ENCODE peak calls at places on chromosomes 16 and 17, in ten cellular contexts. M is A549; X is OCI-LY7; T is cardiac muscle cell; C is gastrocnemius medialis; I is HCT116; Q is CD8-positive, alpha-beta memory T cell; R is Karpas-422; P is mucosa of descending colon; W is transverse colon. E is an unnamed sample.

GRCh38 chr16:84058211-84058610 is 15.6 kb upstream of the SLC38A8 start:
- DNase-seq in W (no peak), I (no peak), M (no peak), Q (peak; percentile 33), R (no peak), T (no peak), C (no peak), P (no peak), X (no peak), E (no peak)

GRCh38 chr16:55443434-55443833 is 35.6 kb upstream of the MMP2 start:
- DNase-seq in R (no peak), P (no peak), T (no peak), I (no peak), X (no peak), M (no peak), Q (no peak), C (no peak), W (no peak), E (no peak)

GRCh38 chr17:39738568-39738901 is 797 bp downstream of the GRB7 start:
- DNase-seq in T (no peak), I (no peak), P (peak; percentile 84), X (no peak), C (no peak), W (peak; percentile 76), M (peak; percentile 71), R (no peak), Q (peak; percentile 70), E (no peak)

GRCh38 chr17:58577696-58578095 is 63.3 kb upstream of the MTMR4 start:
- DNase-seq in W (peak; percentile 23), Q (peak; percentile 64), C (no peak), P (peak; percentile 27), I (peak; percentile 77), X (peak; percentile 79), M (peak; percentile 70), T (peak; percentile 79), R (peak; percentile 67), E (peak; percentile 76)

GRCh38 chr17:81731271-81731670 is 19.2 kb downstream of the SLC25A10 start:
- DNase-seq in M (no peak), Q (no peak), C (no peak), I (no peak), T (peak; percentile 10), X (no peak), R (no peak), P (no peak), W (no peak), E (no peak)

GRCh38 chr17:70040336-70040735 is 34.7 kb upstream of the KCNJ16 start:
- DNase-seq in T (no peak), M (no peak), R (no peak), Q (no peak), C (no peak), I (no peak), W (no peak), X (no peak), P (no peak), E (no peak)

GRCh38 chr17:48503747-48504146 is 27.1 kb downstream of the HOXB1 start:
- DNase-seq in P (no peak), M (no peak), W (no peak), I (no peak), X (no peak), Q (no peak), R (no peak), C (no peak), T (no peak), E (no peak)

GRCh38 chr16:55908641-55909040 is 33.5 kb upstream of the CES5A start:
- DNase-seq in P (no peak), X (no peak), M (no peak), T (no peak), C (no peak), W (no peak), Q (no peak), I (no peak), R (no peak), E (no peak)

GRCh38 chr17:1709971-1710806 is at the start of gene TLCD2:
- DNase-seq in R (no peak), W (peak; percentile 94), Q (no peak), I (peak; percentile 36), P (peak; percentile 95), C (peak; percentile 56), T (peak; percentile 77), X (no peak), M (peak; percentile 71), E (peak; percentile 64)

GRCh38 chr17:1707107-1707506 is 3.1 kb downstream of the TLCD2 start:
- DNase-seq in X (no peak), Q (no peak), I (no peak), T (no peak), M (no peak), W (no peak), R (no peak), P (no peak), C (no peak), E (no peak)

GRCh38 chr17:1711804-1712203 is 1.6 kb upstream of the TLCD2 start:
- DNase-seq in X (no peak), P (no peak), C (no peak), I (no peak), T (peak; percentile 18), W (no peak), M (no peak), R (no peak), Q (no peak), E (no peak)

GRCh38 chr17:1710807-1711553 is 803 bp upstream of the TLCD2 start:
- DNase-seq in T (peak; percentile 49), M (peak; percentile 45), X (no peak), R (no peak), Q (no peak), W (no peak), I (no peak), P (no peak), C (no peak), E (no peak)

DNA sequence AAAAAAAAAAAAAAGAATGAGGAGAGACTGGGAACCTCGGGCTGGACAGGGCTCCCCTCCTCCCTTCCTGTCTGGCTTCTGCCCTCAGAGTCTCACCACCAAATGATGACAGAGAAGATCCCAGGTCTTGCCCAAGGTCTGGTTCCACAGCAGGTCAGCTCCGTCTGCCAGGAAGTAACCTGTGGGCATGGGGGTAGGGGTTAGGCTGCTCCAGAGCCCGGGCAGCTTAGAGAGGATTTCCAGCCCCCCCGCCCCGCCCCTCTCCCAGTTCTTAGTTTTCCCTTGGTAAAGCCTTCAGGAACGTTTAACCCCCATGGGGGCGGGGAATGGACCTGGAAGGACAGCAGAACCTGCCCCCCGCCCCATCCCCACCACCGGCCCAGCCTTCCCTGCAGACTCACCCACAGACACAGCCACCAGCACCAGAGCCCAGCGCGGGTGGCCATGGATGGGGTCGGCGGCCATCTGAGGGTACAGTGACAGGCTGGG is 730 bp downstream of the TLCD2 start:
- DNase-seq in C (no peak), T (peak; percentile 40), X (no peak), I (no peak), R (no peak), M (peak; percentile 52), W (no peak), P (no peak), Q (no peak), E (no peak)
- H3K4me3 ChIP-seq in C (peak overlapping the region; percentile 57), T (peak overlapping the region; percentile 62), X (no peak overlapping the region), I (peak overlapping the region; percentile 51), R (no peak overlapping the region), M (peak overlapping the region; percentile 78), W (peak overlapping the region; percentile 88), P (peak overlapping the region; percentile 70), Q (no peak overlapping the region), E (peak overlapping the region; percentile 55)

GRCh38 chr16:851209-851810 is 50.8 kb upstream of the GNG13 start:
- DNase-seq in T (no peak), W (no peak), M (no peak), C (no peak), Q (no peak), R (no peak), I (no peak), P (no peak), X (no peak), E (no peak)
- H3K9me3 ChIP-seq in T (no peaks in the 10 kb centered on the region), W (no peaks in the 10 kb centered on the region), M (peaks cover 37% of the 10 kb centered on the region), C (no peaks in the 10 kb centered on the region), Q (no peaks in the 10 kb centered on the region), R (peaks cover 26% of the 10 kb centered on the region), I (peaks cover 5% of the 10 kb centered on the region), P (peaks cover 5% of the 10 kb centered on the region), X (no peaks in the 10 kb centered on the region), E (peaks cover 4% of the 10 kb centered on the region)

DNA sequence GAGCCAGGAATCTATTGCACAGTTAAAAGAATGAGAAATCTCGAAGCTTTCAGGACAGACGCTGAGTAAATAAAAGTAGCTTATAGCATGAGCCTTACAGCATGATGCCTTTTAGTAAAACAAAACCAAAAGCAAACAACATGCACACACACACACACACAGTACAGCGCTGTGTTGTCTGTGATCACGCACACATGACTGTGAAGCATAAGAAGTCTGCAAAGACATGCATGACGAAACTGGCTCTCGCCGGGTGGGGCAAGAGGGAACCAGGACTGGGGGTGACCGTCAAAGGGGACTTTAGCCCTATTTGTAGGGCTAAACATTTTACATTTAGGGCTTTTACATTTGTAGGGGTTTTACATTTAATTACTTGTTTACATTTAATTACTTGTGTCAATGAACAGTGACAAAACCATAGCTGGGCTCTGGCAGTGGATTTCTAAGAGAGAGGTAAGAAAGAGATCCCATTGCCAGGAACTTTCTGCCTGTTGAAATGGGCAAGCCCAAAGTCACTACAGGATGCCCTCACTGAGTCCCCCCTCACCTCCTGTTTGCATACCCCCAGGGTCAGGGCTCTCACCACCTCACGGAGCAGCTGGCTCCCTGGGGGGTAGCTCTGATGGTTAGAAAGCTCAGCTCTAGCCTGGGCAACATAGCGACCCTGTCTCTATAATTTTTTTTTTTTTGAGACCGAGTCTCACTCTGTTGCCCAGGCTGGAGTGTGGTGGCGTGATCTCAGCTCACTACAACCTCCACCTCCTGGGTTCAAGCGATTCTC is 2.0 kb upstream of the TNFRSF13B start:
- DNase-seq in R (peak; percentile 65), I (no peak), P (no peak), C (no peak), X (peak; percentile 54), M (no peak), T (no peak), Q (no peak), W (no peak), E (no peak)
- H3K4me1 ChIP-seq in R (peaks cover 74% of the 10 kb centered on the region), I (no peaks in the 10 kb centered on the region), P (no peaks in the 10 kb centered on the region), C (no peaks in the 10 kb centered on the region), X (peaks cover 100% of the 10 kb centered on the region), M (peaks cover 4% of the 10 kb centered on the region), T (no peaks in the 10 kb centered on the region), Q (no peaks in the 10 kb centered on the region), W (no peaks in the 10 kb centered on the region), E (peaks cover 2% of the 10 kb centered on the region)

GRCh38 chr17:68298601-68299000 is 7.3 kb downstream of the ARSG start:
- DNase-seq in X (no peak), M (no peak), R (no peak), Q (no peak), I (no peak), P (no peak), T (no peak), C (no peak), W (no peak), E (no peak)

GRCh38 chr17:68295086-68295485 is 3.8 kb downstream of the ARSG start:
- DNase-seq in R (no peak), X (no peak), P (no peak), C (no peak), I (no peak), Q (no peak), T (no peak), W (no peak), M (no peak), E (no peak)

GRCh38 chr17:68294617-68295016 is 3.3 kb downstream of the ARSG start:
- DNase-seq in I (no peak), W (no peak), T (no peak), R (no peak), X (no peak), Q (no peak), M (no peak), C (no peak), P (no peak), E (no peak)

GRCh38 chr17:68297168-68297567 is 5.9 kb downstream of the ARSG start:
- DNase-seq in P (no peak), M (no peak), Q (no peak), I (no peak), C (no peak), X (no peak), R (no peak), W (no peak), T (no peak), E (no peak)

DNA sequence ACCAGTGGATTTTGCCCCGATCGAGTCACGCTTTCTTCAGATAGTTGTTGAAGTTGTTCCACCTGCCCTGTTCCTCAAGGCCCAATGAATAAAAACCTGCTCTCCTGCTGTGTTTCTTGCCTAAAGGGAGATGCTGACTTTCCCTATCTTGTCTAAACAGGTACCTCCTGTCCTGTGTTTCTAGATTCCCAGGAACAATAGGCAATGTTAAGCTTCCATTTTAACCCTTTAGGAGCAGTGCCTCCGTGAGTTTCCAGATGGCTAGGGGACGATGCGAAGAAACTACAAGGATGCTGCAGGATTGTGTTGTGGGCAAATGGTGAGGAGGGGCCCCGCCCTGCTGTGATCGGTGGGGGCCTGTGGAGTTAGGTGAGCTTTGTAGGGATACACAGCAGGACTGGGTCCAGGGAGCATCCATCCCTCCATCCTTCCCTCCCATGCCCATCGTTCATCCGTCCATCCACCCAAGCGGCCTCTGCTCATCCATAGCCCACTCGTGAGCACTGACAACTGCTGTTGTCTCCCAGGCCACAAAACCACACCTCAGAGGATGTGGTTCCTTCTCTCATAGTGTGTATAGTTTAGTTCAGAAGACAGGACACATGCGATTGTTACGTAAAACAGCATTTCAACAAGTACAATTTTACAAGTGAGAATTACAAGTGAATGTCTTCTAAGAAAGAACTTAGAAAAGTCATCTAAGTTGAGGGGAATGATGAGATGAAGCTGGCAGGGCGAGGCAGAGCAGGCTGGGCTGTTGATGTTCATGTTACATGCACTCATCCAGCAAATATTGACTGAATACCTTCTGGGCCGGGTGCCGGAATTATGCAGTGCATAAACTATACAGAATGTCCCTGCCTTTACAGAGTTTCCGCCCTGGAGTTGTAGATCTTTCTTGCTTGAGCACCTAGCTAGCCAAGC is 5.2 kb downstream of the ARSG start:
- DNase-seq in W (peak; percentile 52), I (no peak), R (no peak), T (no peak), X (no peak), M (no peak), Q (peak; percentile 88), P (no peak), C (peak; percentile 72), E (no peak)
- H3K4me3 ChIP-seq in W (no peak overlapping the region), I (no peak overlapping the region), R (no peak overlapping the region), T (no peak overlapping the region), X (no peak overlapping the region), M (no peak overlapping the region), Q (peak overlapping the region; percentile 36), P (no peak overlapping the region), C (no peak overlapping the region), E (no peak overlapping the region)

E was measured in HAP-1.